ENCODE peak calls at places on chromosomes 3 and 15, in four cellular contexts. One of them, this sample, is unnamed.

GRCh38 chr15:99682455-99682854 is 50.8 kb downstream of the LYSMD4 start:
- DNase-seq in ovary: no peak
- DNase-seq in body of pancreas: no peak
- DNase-seq in caudate nucleus: no peak
- DNase-seq in this sample: no peak

GRCh38 chr3:122510878-122511481 is 3.8 kb downstream of the KPNA1 start:
- DNase-seq in body of pancreas: no peak
- DNase-seq in ovary: no peak
- DNase-seq in caudate nucleus: no peak
- DNase-seq in this sample: no peak

GRCh38 chr15:55829826-55830225 is 86.9 kb upstream of the PRTG start:
- DNase-seq in ovary: no peak
- DNase-seq in body of pancreas: no peak
- DNase-seq in caudate nucleus: no peak
- DNase-seq in this sample: no peak

GRCh38 chr3:141426404-141427034 is 58.2 kb downstream of the ZBTB38 start:
- DNase-seq in caudate nucleus: peak; percentile 33
- DNase-seq in body of pancreas: peak; percentile 84
- DNase-seq in ovary: peak; percentile 89
- DNase-seq in this sample: peak; percentile 95

GRCh38 chr15:31272558-31273257 is 53.9 kb upstream of the KLF13 start:
- DNase-seq in ovary: no peak
- DNase-seq in body of pancreas: peak; percentile 14
- DNase-seq in caudate nucleus: no peak
- DNase-seq in this sample: peak; percentile 13

GRCh38 chr3:377158-377561 is 180.6 kb downstream of the CHL1 start:
- DNase-seq in ovary: no peak
- DNase-seq in body of pancreas: no peak
- DNase-seq in caudate nucleus: no peak
- DNase-seq in this sample: no peak

GRCh38 chr3:82707035-82707434 is 945.6 kb upstream of the GBE1 start:
- DNase-seq in body of pancreas: no peak
- DNase-seq in caudate nucleus: no peak
- DNase-seq in ovary: no peak
- DNase-seq in this sample: peak; percentile 25

GRCh38 chr3:23760871-23761373 is 44.8 kb upstream of the UBE2E1 start:
- DNase-seq in caudate nucleus: no peak
- DNase-seq in body of pancreas: no peak
- DNase-seq in ovary: no peak
- DNase-seq in this sample: no peak

GRCh38 chr3:125381743-125382142 is 6.6 kb upstream of the ZNF148 start:
- DNase-seq in body of pancreas: no peak
- DNase-seq in caudate nucleus: no peak
- DNase-seq in ovary: no peak
- DNase-seq in this sample: no peak

GRCh38 chr3:159669024-159669476 is 319.6 kb upstream of the IL12A start:
- DNase-seq in caudate nucleus: no peak
- DNase-seq in body of pancreas: no peak
- DNase-seq in ovary: no peak
- DNase-seq in this sample: no peak

GRCh38 chr15:40379374-40379773 is 3.1 kb upstream of the KNSTRN start:
- DNase-seq in caudate nucleus: no peak
- DNase-seq in body of pancreas: no peak
- DNase-seq in ovary: no peak
- DNase-seq in this sample: no peak

GRCh38 chr15:40380636-40381035 is 1.9 kb upstream of the KNSTRN start:
- DNase-seq in body of pancreas: no peak
- DNase-seq in ovary: no peak
- DNase-seq in caudate nucleus: no peak
- DNase-seq in this sample: no peak

GRCh38 chr15:40382580-40383456 is at the start of gene KNSTRN:
- DNase-seq in body of pancreas: peak; percentile 94
- DNase-seq in caudate nucleus: peak; percentile 90
- DNase-seq in ovary: peak; percentile 87
- DNase-seq in this sample: peak; percentile 97

GRCh38 chr15:40379853-40380252 is 2.7 kb upstream of the KNSTRN start:
- DNase-seq in ovary: peak; percentile 42
- DNase-seq in caudate nucleus: peak; percentile 11
- DNase-seq in body of pancreas: peak; percentile 29
- DNase-seq in this sample: peak; percentile 87

GRCh38 chr15:40381818-40382529 is 547 bp upstream of the KNSTRN start:
- DNase-seq in caudate nucleus: no peak
- DNase-seq in body of pancreas: no peak
- DNase-seq in ovary: no peak
- DNase-seq in this sample: no peak
- H3K27ac ChIP-seq in caudate nucleus: no peak overlapping the region
- H3K27ac ChIP-seq in body of pancreas: no peak overlapping the region
- H3K27ac ChIP-seq in ovary: no peak overlapping the region
- H3K27ac ChIP-seq in this sample: no peak overlapping the region

DNA sequence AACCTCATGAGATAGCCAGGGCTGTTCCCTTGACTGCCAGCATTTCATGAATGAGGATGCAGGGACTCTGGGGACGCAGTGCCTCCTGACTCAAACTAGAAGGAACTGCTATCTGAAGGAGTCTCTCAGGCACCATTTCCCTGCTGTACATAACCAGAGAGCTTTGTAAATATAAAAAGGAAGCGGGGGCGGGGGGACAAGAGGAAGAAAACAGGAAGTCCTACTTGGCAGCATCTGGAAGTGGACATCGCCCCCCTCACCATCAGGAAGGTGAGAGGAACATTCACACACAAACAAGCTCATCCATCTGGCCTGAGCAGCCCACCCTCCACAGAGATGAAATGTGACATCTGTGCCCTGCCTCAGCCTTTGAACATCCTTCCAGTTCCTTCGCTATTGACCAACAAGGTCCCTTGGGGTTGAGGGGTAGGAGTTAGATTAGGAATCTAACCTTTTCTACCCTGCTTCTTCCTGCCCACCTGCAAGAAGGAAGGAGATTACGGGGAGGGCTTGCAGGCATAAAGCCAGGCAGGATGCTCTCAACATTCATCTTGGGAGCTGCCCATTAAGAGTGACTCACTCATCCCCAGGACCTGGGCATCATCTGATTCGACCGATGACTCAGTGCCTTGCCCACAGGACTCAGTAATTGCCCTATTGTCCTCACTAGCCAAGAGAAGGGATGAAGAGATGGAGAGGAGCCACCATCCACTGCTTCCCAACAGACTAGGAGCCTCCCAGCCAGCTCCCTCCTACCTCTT is 31.9 kb downstream of the SH3BP5 start:
- DNase-seq in caudate nucleus: no peak
- DNase-seq in body of pancreas: no peak
- DNase-seq in ovary: no peak
- DNase-seq in this sample: no peak
- H3K27ac ChIP-seq in caudate nucleus: no peak overlapping the region
- H3K27ac ChIP-seq in body of pancreas: no peak overlapping the region
- H3K27ac ChIP-seq in ovary: no peak overlapping the region
- H3K27ac ChIP-seq in this sample: peak overlapping the region; percentile 43

DNA sequence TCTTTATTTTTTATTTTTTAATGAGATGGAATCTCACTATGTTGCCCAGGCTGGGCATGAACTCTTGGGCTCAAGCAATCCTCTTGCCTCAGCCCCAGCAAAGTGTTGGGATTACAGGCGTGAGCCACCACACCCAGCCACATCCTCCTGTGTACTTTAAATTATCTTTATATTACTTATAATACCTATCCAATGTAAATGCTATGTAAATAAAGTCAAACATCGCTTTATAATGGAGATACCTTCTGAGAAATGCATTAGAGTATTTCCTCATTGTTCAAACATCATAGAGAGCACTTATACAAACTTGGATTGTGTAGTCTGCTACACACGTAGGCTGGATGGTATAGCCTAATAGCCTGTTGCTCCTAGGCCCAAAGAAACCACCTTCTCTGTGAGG is 41.4 kb upstream of the MAGI1 start:
- DNase-seq in caudate nucleus: no peak
- DNase-seq in ovary: no peak
- DNase-seq in body of pancreas: no peak
- DNase-seq in this sample: no peak
- H3K27ac ChIP-seq in caudate nucleus: no peak overlapping the region
- H3K27ac ChIP-seq in ovary: no peak overlapping the region
- H3K27ac ChIP-seq in body of pancreas: no peak overlapping the region
- H3K27ac ChIP-seq in this sample: no peak overlapping the region

DNA sequence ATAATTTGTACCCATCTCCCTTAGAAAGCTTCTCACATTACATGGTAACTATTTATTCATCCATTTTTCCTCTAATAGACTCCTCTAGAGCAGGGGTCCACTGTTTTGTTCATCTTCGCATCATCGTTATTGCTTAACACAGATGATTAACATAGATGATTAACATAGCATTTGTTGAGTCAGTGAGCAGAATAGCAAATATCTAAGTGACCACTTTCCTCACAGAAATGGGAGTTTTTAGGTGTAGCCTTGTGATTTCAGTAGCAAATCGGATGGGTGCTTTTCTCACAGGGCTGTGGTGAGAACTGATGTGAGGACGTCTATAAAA is 37.4 kb downstream of the MAP3K13 start:
- DNase-seq in ovary: no peak
- DNase-seq in body of pancreas: no peak
- DNase-seq in caudate nucleus: no peak
- DNase-seq in this sample: no peak
- H3K27ac ChIP-seq in ovary: no peak overlapping the region
- H3K27ac ChIP-seq in body of pancreas: no peak overlapping the region
- H3K27ac ChIP-seq in caudate nucleus: no peak overlapping the region
- H3K27ac ChIP-seq in this sample: no peak overlapping the region

DNA sequence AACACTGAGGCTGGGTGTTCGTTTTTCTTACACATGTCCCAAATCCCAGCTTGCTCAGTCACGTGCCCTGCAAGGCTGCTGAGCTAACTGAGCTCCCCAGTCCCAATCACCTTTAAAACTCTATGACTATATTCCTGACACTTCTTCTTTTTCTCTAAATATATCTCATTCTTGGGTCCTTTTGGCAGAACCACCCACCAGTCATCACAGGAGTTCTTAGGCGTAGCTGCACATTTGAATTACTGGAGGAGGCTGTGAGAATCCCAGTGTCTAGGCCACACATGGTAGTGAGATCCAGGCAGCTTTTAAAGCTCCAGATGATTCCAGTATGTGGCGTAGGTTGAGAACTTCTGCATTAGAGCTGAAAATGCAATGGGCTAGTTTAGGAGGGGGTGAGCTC is 66.3 kb downstream of the ST8SIA2 start:
- DNase-seq in body of pancreas: no peak
- DNase-seq in ovary: no peak
- DNase-seq in caudate nucleus: peak; percentile 10
- DNase-seq in this sample: no peak
- H3K27ac ChIP-seq in body of pancreas: no peak overlapping the region
- H3K27ac ChIP-seq in ovary: no peak overlapping the region
- H3K27ac ChIP-seq in caudate nucleus: no peak overlapping the region
- H3K27ac ChIP-seq in this sample: no peak overlapping the region

GRCh38 chr3:39809995-39810595 is 686 bp downstream of the MYRIP start:
- DNase-seq in caudate nucleus: no peak
- DNase-seq in body of pancreas: peak; percentile 52
- DNase-seq in ovary: peak; percentile 13
- DNase-seq in this sample: no peak
- H3K27ac ChIP-seq in caudate nucleus: no peak overlapping the region
- H3K27ac ChIP-seq in body of pancreas: peak overlapping the region; percentile 79
- H3K27ac ChIP-seq in ovary: no peak overlapping the region
- H3K27ac ChIP-seq in this sample: no peak overlapping the region